ENCODE peak calls at places on chromosomes 13 and 19, in four cellular contexts. One of them, this sample, is unnamed.

GRCh38 chr13:101289764-101290163 is 126.5 kb downstream of the NALCN start:
- DNase-seq in Peyer's patch: no peak
- DNase-seq in sigmoid colon: no peak
- DNase-seq in lower leg skin: no peak
- DNase-seq in this sample: peak

GRCh38 chr19:29671393-29672076 is 6.3 kb downstream of the PLEKHF1 start:
- DNase-seq in lower leg skin: peak
- DNase-seq in Peyer's patch: peak
- DNase-seq in sigmoid colon: peak
- DNase-seq in this sample: no peak

GRCh38 chr13:59666504-59666903 is 497.2 kb downstream of the DIAPH3 start:
- DNase-seq in Peyer's patch: no peak
- DNase-seq in lower leg skin: no peak
- DNase-seq in sigmoid colon: no peak
- DNase-seq in this sample: no peak

GRCh38 chr19:29457413-29457812 is 68.4 kb upstream of the VSTM2B start:
- DNase-seq in sigmoid colon: no peak
- DNase-seq in lower leg skin: no peak
- DNase-seq in Peyer's patch: no peak
- DNase-seq in this sample: no peak

GRCh38 chr13:71879129-71879535 is 12.1 kb upstream of the DACH1 start:
- DNase-seq in lower leg skin: no peak
- DNase-seq in Peyer's patch: no peak
- DNase-seq in sigmoid colon: no peak
- DNase-seq in this sample: no peak

GRCh38 chr13:26295812-26296211 is 41.9 kb downstream of the CDK8 start:
- DNase-seq in Peyer's patch: no peak
- DNase-seq in sigmoid colon: no peak
- DNase-seq in lower leg skin: no peak
- DNase-seq in this sample: no peak

GRCh38 chr13:34064456-34065205 is 246.7 kb downstream of the RFC3 start:
- DNase-seq in sigmoid colon: no peak
- DNase-seq in lower leg skin: no peak
- DNase-seq in Peyer's patch: no peak
- DNase-seq in this sample: no peak

GRCh38 chr19:3054972-3055740 is 7.1 kb downstream of the TLE5 start:
- DNase-seq in lower leg skin: no peak
- DNase-seq in Peyer's patch: no peak
- DNase-seq in sigmoid colon: no peak
- DNase-seq in this sample: peak

GRCh38 chr19:20259615-20260014 is 92.6 kb downstream of the ZNF486 start:
- DNase-seq in Peyer's patch: no peak
- DNase-seq in lower leg skin: no peak
- DNase-seq in sigmoid colon: no peak
- DNase-seq in this sample: no peak

GRCh38 chr13:34371108-34371507 is 553.2 kb downstream of the RFC3 start:
- DNase-seq in sigmoid colon: no peak
- DNase-seq in lower leg skin: no peak
- DNase-seq in Peyer's patch: no peak
- DNase-seq in this sample: no peak

GRCh38 chr19:24159707-24160106 is 72.7 kb downstream of the ZNF254 start:
- DNase-seq in lower leg skin: no peak
- DNase-seq in Peyer's patch: no peak
- DNase-seq in sigmoid colon: no peak
- DNase-seq in this sample: no peak

GRCh38 chr13:103156346-103156998 is 90.3 kb upstream of the SLC10A2 start:
- DNase-seq in Peyer's patch: no peak
- DNase-seq in sigmoid colon: no peak
- DNase-seq in lower leg skin: no peak
- DNase-seq in this sample: no peak

GRCh38 chr19:54444737-54445136 is 4.3 kb upstream of the LENG8 start:
- DNase-seq in Peyer's patch: peak
- DNase-seq in lower leg skin: no peak
- DNase-seq in sigmoid colon: no peak
- DNase-seq in this sample: no peak

GRCh38 chr13:75135325-75135825 is 346.6 kb downstream of the TBC1D4 start:
- DNase-seq in lower leg skin: no peak
- DNase-seq in Peyer's patch: no peak
- DNase-seq in sigmoid colon: no peak
- DNase-seq in this sample: peak

GRCh38 chr13:31725841-31726240 is 13.5 kb upstream of the RXFP2 start:
- DNase-seq in lower leg skin: no peak
- DNase-seq in sigmoid colon: no peak
- DNase-seq in Peyer's patch: no peak
- DNase-seq in this sample: no peak

GRCh38 chr13:42876270-42876714 is 94.9 kb downstream of the FAM216B start:
- DNase-seq in sigmoid colon: no peak
- DNase-seq in Peyer's patch: no peak
- DNase-seq in lower leg skin: no peak
- DNase-seq in this sample: no peak

GRCh38 chr13:77535448-77535847 is at the start of gene SCEL:
- DNase-seq in lower leg skin: no peak
- DNase-seq in sigmoid colon: no peak
- DNase-seq in Peyer's patch: no peak
- DNase-seq in this sample: no peak

GRCh38 chr13:20424959-20425358 is 100.7 kb downstream of the CRYL1 start:
- DNase-seq in lower leg skin: peak
- DNase-seq in sigmoid colon: no peak
- DNase-seq in Peyer's patch: no peak
- DNase-seq in this sample: no peak

GRCh38 chr13:46469064-46469463 is 82.0 kb upstream of the RUBCNL start:
- DNase-seq in sigmoid colon: no peak
- DNase-seq in Peyer's patch: no peak
- DNase-seq in lower leg skin: no peak
- DNase-seq in this sample: no peak

GRCh38 chr19:19489804-19490204 is 25.5 kb downstream of the TSSK6 start:
- DNase-seq in lower leg skin: no peak
- DNase-seq in sigmoid colon: no peak
- DNase-seq in Peyer's patch: no peak
- DNase-seq in this sample: no peak

GRCh38 chr19:40640744-40641143 is 39.6 kb downstream of the LTBP4 start:
- DNase-seq in sigmoid colon: peak
- DNase-seq in lower leg skin: no peak
- DNase-seq in Peyer's patch: no peak
- DNase-seq in this sample: no peak

GRCh38 chr13:31765441-31765840 is 26.1 kb downstream of the RXFP2 start:
- DNase-seq in Peyer's patch: no peak
- DNase-seq in lower leg skin: no peak
- DNase-seq in sigmoid colon: no peak
- DNase-seq in this sample: no peak

GRCh38 chr13:64810701-64811258 is 2419.4 kb downstream of the PCDH9 start:
- DNase-seq in Peyer's patch: no peak
- DNase-seq in sigmoid colon: no peak
- DNase-seq in lower leg skin: no peak
- DNase-seq in this sample: no peak

GRCh38 chr19:35174226-35174625 is 19.7 kb downstream of the FXYD5 start:
- DNase-seq in sigmoid colon: no peak
- DNase-seq in lower leg skin: peak
- DNase-seq in Peyer's patch: no peak
- DNase-seq in this sample: no peak

GRCh38 chr13:70527553-70527952 is 419.3 kb upstream of the KLHL1 start:
- DNase-seq in Peyer's patch: no peak
- DNase-seq in sigmoid colon: no peak
- DNase-seq in lower leg skin: no peak
- DNase-seq in this sample: no peak

GRCh38 chr19:45881909-45882528 is 3.9 kb downstream of the IRF2BP1 start:
- DNase-seq in Peyer's patch: peak
- DNase-seq in lower leg skin: no peak
- DNase-seq in sigmoid colon: no peak
- DNase-seq in this sample: no peak

GRCh38 chr19:1856698-1857603 is 6.4 kb downstream of the KLF16 start:
- DNase-seq in Peyer's patch: peak
- DNase-seq in lower leg skin: peak
- DNase-seq in sigmoid colon: peak
- DNase-seq in this sample: peak
- TF ChIP-seq POLR2A in Peyer's patch: peak
- TF ChIP-seq POLR2A in lower leg skin: no peak
- TF ChIP-seq POLR2A in sigmoid colon: no peak
- TF ChIP-seq POLR2A in this sample: no peak

GRCh38 chr19:48361912-48362311 is 1.8 kb downstream of the TMEM143 start:
- DNase-seq in sigmoid colon: no peak
- DNase-seq in Peyer's patch: no peak
- DNase-seq in lower leg skin: no peak
- DNase-seq in this sample: no peak

GRCh38 chr19:48363810-48364563 is at the start of the genes SYNGR4 and TMEM143:
- DNase-seq in lower leg skin: peak
- DNase-seq in sigmoid colon: peak
- DNase-seq in Peyer's patch: peak
- DNase-seq in this sample: peak

GRCh38 chr19:48362716-48363499 is 832 bp downstream of the TMEM143 start:
- DNase-seq in lower leg skin: peak
- DNase-seq in sigmoid colon: peak
- DNase-seq in Peyer's patch: peak
- DNase-seq in this sample: peak

GRCh38 chr19:48364564-48365363 is 597 bp downstream of the SYNGR4 start:
- DNase-seq in Peyer's patch: no peak
- DNase-seq in sigmoid colon: no peak
- DNase-seq in lower leg skin: peak
- DNase-seq in this sample: no peak

GRCh38 chr19:48363500-48363809 is 285 bp downstream of the TMEM143 start:
- DNase-seq in sigmoid colon: no peak
- DNase-seq in lower leg skin: peak
- DNase-seq in Peyer's patch: no peak
- DNase-seq in this sample: no peak
- TF ChIP-seq POLR2A in sigmoid colon: no peak
- TF ChIP-seq POLR2A in lower leg skin: no peak
- TF ChIP-seq POLR2A in Peyer's patch: no peak
- TF ChIP-seq POLR2A in this sample: no peak

GRCh38 chr19:33558846-33559245 is 37.3 kb upstream of the PEPD start:
- DNase-seq in lower leg skin: no peak
- DNase-seq in Peyer's patch: no peak
- DNase-seq in sigmoid colon: peak
- DNase-seq in this sample: no peak

GRCh38 chr19:33559996-33560395 is 38.4 kb upstream of the PEPD start:
- DNase-seq in sigmoid colon: peak
- DNase-seq in lower leg skin: no peak
- DNase-seq in Peyer's patch: no peak
- DNase-seq in this sample: no peak

GRCh38 chr19:33564836-33565338 is 43.3 kb upstream of the PEPD start:
- DNase-seq in Peyer's patch: no peak
- DNase-seq in lower leg skin: peak
- DNase-seq in sigmoid colon: peak
- DNase-seq in this sample: no peak

GRCh38 chr19:33561261-33561660 is 39.7 kb upstream of the PEPD start:
- DNase-seq in Peyer's patch: no peak
- DNase-seq in lower leg skin: no peak
- DNase-seq in sigmoid colon: peak
- DNase-seq in this sample: no peak

DNA sequence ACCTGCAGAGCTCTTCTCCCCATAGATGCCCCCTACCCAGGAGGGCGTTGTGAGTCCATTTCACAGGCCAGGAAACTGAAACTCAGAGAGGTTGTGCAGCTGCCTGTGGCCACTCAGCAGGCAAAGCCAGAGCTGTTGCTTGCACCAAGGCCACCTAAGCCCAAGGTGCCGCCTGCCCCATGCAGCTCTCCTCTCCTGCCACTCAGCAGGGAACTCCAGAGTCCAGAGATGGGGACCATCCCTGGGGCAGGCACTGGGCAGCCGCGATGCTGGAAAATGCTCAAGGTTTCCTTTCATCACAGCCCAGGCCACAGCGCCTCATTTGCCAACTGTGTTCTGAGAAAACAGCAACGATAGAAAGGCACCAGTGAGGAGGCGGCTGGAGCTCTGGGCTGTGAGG is 41.0 kb upstream of the PEPD start:
- DNase-seq in Peyer's patch: no peak
- DNase-seq in sigmoid colon: peak
- DNase-seq in lower leg skin: no peak
- DNase-seq in this sample: no peak
- TF ChIP-seq POLR2A in Peyer's patch: no peak
- TF ChIP-seq POLR2A in sigmoid colon: no peak
- TF ChIP-seq POLR2A in lower leg skin: no peak
- TF ChIP-seq POLR2A in this sample: no peak

DNA sequence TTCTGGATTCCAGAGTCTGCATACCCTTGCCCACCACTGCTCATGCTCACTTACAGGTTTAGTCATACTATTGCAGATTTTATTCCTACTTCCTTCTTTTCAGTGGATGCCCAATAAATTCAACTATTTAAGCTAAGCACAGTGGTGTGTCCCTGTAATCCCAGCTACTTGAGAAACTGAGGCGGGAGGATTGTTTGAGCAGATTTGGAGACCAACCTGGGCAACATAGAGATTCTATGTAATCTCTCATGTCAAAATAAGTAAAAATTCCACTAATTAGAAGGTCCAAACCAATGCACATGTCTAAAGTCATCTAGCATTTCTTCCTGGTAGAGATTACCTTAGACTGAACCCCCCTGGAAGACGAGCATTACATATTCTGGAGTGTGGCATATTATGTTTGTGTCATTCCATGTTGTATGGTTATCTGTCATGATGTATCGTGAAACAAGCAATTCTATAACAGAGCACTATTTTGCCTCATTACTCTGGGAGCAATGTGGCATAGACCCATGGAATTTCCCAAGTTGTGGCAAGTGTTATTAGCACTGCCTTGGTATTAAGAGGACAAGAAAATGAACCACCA is 8.3 kb downstream of the HMGB1 start:
- DNase-seq in sigmoid colon: no peak
- DNase-seq in Peyer's patch: no peak
- DNase-seq in lower leg skin: no peak
- DNase-seq in this sample: no peak
- TF ChIP-seq POLR2A in sigmoid colon: no peak
- TF ChIP-seq POLR2A in Peyer's patch: no peak
- TF ChIP-seq POLR2A in lower leg skin: no peak
- TF ChIP-seq POLR2A in this sample: no peak

GRCh38 chr13:76389321-76389720 is 496.9 kb downstream of the KCTD12 start:
- DNase-seq in sigmoid colon: no peak
- DNase-seq in lower leg skin: no peak
- DNase-seq in Peyer's patch: no peak
- DNase-seq in this sample: no peak
- TF ChIP-seq POLR2A in sigmoid colon: no peak
- TF ChIP-seq POLR2A in lower leg skin: no peak
- TF ChIP-seq POLR2A in Peyer's patch: no peak
- TF ChIP-seq POLR2A in this sample: no peak

DNA sequence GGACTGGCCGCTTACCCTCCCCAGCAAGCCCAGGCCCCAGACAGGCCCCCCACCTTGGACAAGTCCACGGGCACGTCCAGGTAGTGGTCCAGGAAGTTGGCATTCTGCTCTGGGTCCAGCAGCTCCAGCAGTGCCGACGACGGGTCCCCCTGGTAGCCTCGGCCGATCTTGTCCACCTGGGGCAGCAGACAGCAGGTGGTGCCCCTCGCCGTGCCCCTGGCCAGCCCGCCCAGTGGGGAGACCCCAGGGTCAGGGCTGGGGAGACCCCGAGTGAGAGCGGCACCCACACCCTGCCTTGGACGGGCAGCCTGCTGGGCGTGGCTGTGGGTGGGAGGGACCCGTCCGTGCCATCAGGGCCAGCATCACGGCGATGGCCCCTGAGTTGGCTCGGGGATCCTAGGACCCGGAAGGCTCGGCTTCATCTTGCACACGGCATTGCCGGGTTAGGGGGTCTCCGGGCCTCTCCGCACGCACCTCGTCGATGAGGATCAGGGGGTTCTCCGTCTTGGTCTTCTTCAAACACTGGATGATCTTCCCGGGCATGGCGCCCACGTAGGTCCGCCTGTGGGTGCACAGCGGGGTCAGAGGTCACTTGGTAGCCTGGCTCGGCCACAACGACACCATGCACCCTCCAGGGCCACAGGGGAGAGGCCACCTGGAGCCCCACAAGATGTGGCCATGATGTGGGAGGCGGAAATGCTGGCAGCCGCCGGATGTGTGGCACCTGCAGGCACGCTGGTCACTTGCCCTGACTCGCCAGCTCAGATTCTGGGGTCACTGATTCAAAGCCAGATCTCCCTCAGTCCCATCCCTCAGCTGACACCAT is 6.3 kb downstream of the RPL36 start:
- DNase-seq in lower leg skin: peak
- DNase-seq in sigmoid colon: peak
- DNase-seq in Peyer's patch: no peak
- DNase-seq in this sample: no peak
- TF ChIP-seq POLR2A in lower leg skin: no peak
- TF ChIP-seq POLR2A in sigmoid colon: no peak
- TF ChIP-seq POLR2A in Peyer's patch: no peak
- TF ChIP-seq POLR2A in this sample: no peak

This sample was measured in H54.